ENCODE peak calls at places on chromosome 14, in five cellular contexts. I is cardiac muscle cell, Q is choroid plexus epithelial cell, C is astrocyte of the spinal cord, G is lower lobe of right lung. B is an unnamed sample.

GRCh38 chr14:91858536-91859275 is 8.6 kb downstream of the TC2N start:
- DNase-seq in I (no peak), Q (peak), C (peak), G (no peak), B (peak)

GRCh38 chr14:105537580-105538474 is 11.4 kb downstream of the TMEM121 start:
- DNase-seq in I (no peak), Q (peak), C (no peak), G (peak), B (no peak)

GRCh38 chr14:37824936-37825698 is 229.7 kb downstream of the TTC6 start:
- DNase-seq in I (no peak), Q (peak), C (peak), G (no peak), B (no peak)

GRCh38 chr14:91521058-91521721 is 11.1 kb upstream of the PPP4R3A start:
- DNase-seq in I (no peak), Q (no peak), C (no peak), G (no peak), B (no peak)

GRCh38 chr14:22888662-22889061 is 5.6 kb downstream of the REM2 start:
- DNase-seq in I (no peak), Q (no peak), C (no peak), G (no peak), B (no peak)

GRCh38 chr14:100140452-100141132 is 18.9 kb downstream of the DEGS2 start:
- DNase-seq in I (peak), Q (peak), C (peak), G (no peak), B (no peak)

GRCh38 chr14:36944307-36945010 is 227.9 kb downstream of the SLC25A21 start:
- DNase-seq in I (no peak), Q (peak), C (peak), G (no peak), B (peak)

GRCh38 chr14:68651075-68651474 is 141.8 kb downstream of the ZFP36L1 start:
- DNase-seq in I (no peak), Q (no peak), C (no peak), G (no peak), B (no peak)

GRCh38 chr14:90573385-90574105 is 176.7 kb downstream of the CALM1 start:
- DNase-seq in I (peak), Q (no peak), C (no peak), G (no peak), B (no peak)

GRCh38 chr14:106686533-106686932 is 1160.2 kb downstream of the TMEM121 start:
- DNase-seq in I (no peak), Q (no peak), C (no peak), G (no peak), B (no peak)

GRCh38 chr14:62143235-62143634 is 381.0 kb downstream of the SNAPC1 start:
- DNase-seq in I (no peak), Q (peak), C (peak), G (no peak), B (peak)

GRCh38 chr14:38405851-38406630 is 150.1 kb upstream of the CLEC14A start:
- DNase-seq in I (peak), Q (peak), C (peak), G (no peak), B (peak)

GRCh38 chr14:72758420-72758819 is 135.5 kb downstream of the DPF3 start:
- DNase-seq in I (no peak), Q (no peak), C (no peak), G (no peak), B (no peak)

GRCh38 chr14:35336171-35337073 is 44.2 kb downstream of the PSMA6 start:
- DNase-seq in I (peak), Q (peak), C (peak), G (peak), B (peak)

GRCh38 chr14:47211263-47211662 is 464.1 kb downstream of the MDGA2 start:
- DNase-seq in I (no peak), Q (no peak), C (no peak), G (no peak), B (no peak)

GRCh38 chr14:35229495-35230089 is 62.6 kb upstream of the PSMA6 start:
- DNase-seq in I (peak), Q (no peak), C (no peak), G (no peak), B (no peak)

GRCh38 chr14:77710364-77710763 is 2.5 kb downstream of the SLIRP start:
- DNase-seq in I (no peak), Q (no peak), C (no peak), G (no peak), B (no peak)

GRCh38 chr14:100660498-100661339 is 66.0 kb upstream of the DLK1 start:
- DNase-seq in I (no peak), Q (no peak), C (no peak), G (no peak), B (no peak)

GRCh38 chr14:64092940-64093339 is 201.2 kb downstream of the ESR2 start:
- DNase-seq in I (no peak), Q (no peak), C (no peak), G (no peak), B (no peak)

GRCh38 chr14:60561845-60562746 is 53.1 kb downstream of the SIX6 start:
- DNase-seq in I (peak), Q (peak), C (peak), G (no peak), B (peak)

GRCh38 chr14:74217672-74218448 is 21.4 kb upstream of the VSX2 start:
- DNase-seq in I (peak), Q (peak), C (peak), G (peak), B (peak)

GRCh38 chr14:68460541-68460940 is 332.3 kb downstream of the ZFP36L1 start:
- DNase-seq in I (no peak), Q (no peak), C (no peak), G (no peak), B (no peak)

GRCh38 chr14:54867011-54867410 is 35.6 kb downstream of the GCH1 start:
- DNase-seq in I (peak), Q (peak), C (no peak), G (no peak), B (peak)

GRCh38 chr14:23183076-23183475 is 384 bp downstream of the SLC7A8 start:
- DNase-seq in I (no peak), Q (no peak), C (peak), G (no peak), B (no peak)

GRCh38 chr14:39025810-39026627 is 77.0 kb downstream of the SEC23A start:
- DNase-seq in I (no peak), Q (peak), C (peak), G (no peak), B (no peak)

GRCh38 chr14:57533214-57533613 is 39.6 kb upstream of the CCDC198 start:
- DNase-seq in I (no peak), Q (peak), C (peak), G (no peak), B (peak)

GRCh38 chr14:68616255-68616902 is 176.5 kb downstream of the ZFP36L1 start:
- DNase-seq in I (no peak), Q (no peak), C (peak), G (no peak), B (no peak)

GRCh38 chr14:53468876-53469275 is 315.8 kb upstream of the DDHD1 start:
- DNase-seq in I (no peak), Q (no peak), C (no peak), G (no peak), B (no peak)

GRCh38 chr14:78356406-78356805 is 186.2 kb downstream of the NRXN3 start:
- DNase-seq in I (no peak), Q (no peak), C (no peak), G (no peak), B (no peak)

GRCh38 chr14:91021115-91021514 is 39.3 kb downstream of the RPS6KA5 start:
- DNase-seq in I (no peak), Q (no peak), C (no peak), G (no peak), B (no peak)

DNA sequence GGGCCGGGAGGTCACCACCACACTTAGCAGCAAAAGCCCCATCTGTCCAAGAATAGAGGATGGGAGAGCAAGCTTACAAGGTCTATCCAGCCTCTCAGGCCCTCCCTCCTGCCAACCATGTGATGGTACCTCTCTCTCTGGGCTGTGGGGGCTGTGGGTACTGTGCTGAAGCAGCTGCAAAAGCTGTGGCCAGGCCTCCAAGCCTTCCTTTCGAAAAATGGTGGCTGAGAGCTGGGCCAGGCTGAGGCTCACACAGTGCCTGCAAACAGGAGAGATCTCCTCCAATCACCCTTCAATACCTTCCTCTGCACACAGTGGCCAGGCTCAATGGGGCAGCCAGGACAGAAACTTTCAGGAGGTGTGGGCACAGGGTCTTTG is 1.1 kb downstream of the IPO4 start:
- DNase-seq in I (no peak), Q (no peak), C (no peak), G (no peak), B (no peak)
- H3K4me3 ChIP-seq in I (no peak), Q (peak), C (peak), G (peak), B (peak)

GRCh38 chr14:59200214-59200613 is 11.7 kb downstream of the DAAM1 start:
- DNase-seq in I (no peak), Q (no peak), C (no peak), G (no peak), B (no peak)

GRCh38 chr14:59197695-59198262 is 9.3 kb downstream of the DAAM1 start:
- DNase-seq in I (no peak), Q (no peak), C (no peak), G (no peak), B (no peak)

GRCh38 chr14:59199614-59200013 is 11.1 kb downstream of the DAAM1 start:
- DNase-seq in I (no peak), Q (peak), C (peak), G (no peak), B (no peak)

GRCh38 chr14:59202031-59202430 is 13.6 kb downstream of the DAAM1 start:
- DNase-seq in I (no peak), Q (no peak), C (no peak), G (no peak), B (no peak)

DNA sequence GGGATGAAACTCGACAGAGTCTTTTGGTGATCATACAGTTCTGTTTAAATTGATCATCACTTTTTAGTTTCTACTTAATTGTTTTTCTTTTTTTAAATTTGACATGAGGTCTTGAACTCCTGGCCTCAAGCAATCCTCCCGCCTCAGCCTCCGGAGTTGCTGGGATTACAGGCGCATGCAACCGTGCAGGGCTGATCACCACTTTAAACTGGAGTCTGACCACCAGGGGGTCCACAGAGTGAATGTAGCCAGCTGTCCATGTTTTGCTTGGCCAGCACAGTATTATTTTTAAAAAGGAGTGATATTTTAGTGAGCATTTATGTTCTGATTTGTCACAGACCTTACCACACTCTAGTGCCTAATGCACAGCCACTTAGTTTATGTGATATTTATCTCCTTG is 10.7 kb downstream of the DAAM1 start:
- DNase-seq in I (no peak), Q (peak), C (peak), G (no peak), B (no peak)
- TF ChIP-seq CTCF in I (peak), Q (peak), C (peak), G (no peak), B (peak)

GRCh38 chr14:71355324-71356201 is 448.3 kb downstream of the PCNX1 start:
- DNase-seq in I (peak), Q (peak), C (peak), G (no peak), B (peak)
- H3K4me3 ChIP-seq in I (no peak), Q (no peak), C (no peak), G (no peak), B (no peak)

GRCh38 chr14:76138119-76138757 is 13.5 kb upstream of the GPATCH2L start:
- DNase-seq in I (no peak), Q (no peak), C (no peak), G (no peak), B (no peak)
- TF ChIP-seq CTCF in I (no peak), Q (no peak), C (no peak), G (no peak), B (no peak)

DNA sequence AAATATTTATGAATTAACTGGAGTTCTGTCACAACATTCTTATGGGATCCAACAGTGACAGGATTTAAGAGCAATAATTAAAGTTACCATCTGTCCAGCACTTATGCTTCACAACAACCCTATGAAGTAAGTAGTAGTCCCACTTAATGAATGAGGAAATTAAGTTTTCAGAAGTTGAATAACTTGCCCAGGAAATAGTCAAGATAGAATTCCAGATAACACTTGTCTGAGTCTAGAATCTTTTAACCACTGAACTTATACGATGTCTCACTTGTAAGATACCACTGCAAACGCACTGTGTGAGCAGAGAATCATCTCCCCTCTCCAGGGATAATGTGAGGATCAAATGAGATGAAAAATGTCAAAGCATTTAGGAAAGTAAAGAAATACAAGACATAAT is 3.3 kb upstream of the TTC9 start:
- DNase-seq in I (no peak), Q (no peak), C (no peak), G (no peak), B (no peak)
- H3K4me3 ChIP-seq in I (no peak), Q (no peak), C (no peak), G (no peak), B (no peak)

GRCh38 chr14:95850429-95850828 is 26.2 kb upstream of the TUNAR start:
- DNase-seq in I (no peak), Q (no peak), C (no peak), G (no peak), B (no peak)
- TF ChIP-seq CTCF in I (no peak), Q (no peak), C (no peak), G (no peak), B (no peak)

GRCh38 chr14:75293920-75294648 is 15.5 kb downstream of the FOS start:
- DNase-seq in I (peak), Q (peak), C (peak), G (peak), B (peak)

GRCh38 chr14:75292886-75293285 is 14.3 kb downstream of the FOS start:
- DNase-seq in I (no peak), Q (no peak), C (no peak), G (no peak), B (no peak)

GRCh38 chr14:75294649-75295033 is 16.0 kb downstream of the FOS start:
- DNase-seq in I (peak), Q (no peak), C (no peak), G (no peak), B (no peak)

GRCh38 chr14:75295491-75296338 is 17.1 kb downstream of the FOS start:
- DNase-seq in I (peak), Q (peak), C (peak), G (peak), B (peak)

DNA sequence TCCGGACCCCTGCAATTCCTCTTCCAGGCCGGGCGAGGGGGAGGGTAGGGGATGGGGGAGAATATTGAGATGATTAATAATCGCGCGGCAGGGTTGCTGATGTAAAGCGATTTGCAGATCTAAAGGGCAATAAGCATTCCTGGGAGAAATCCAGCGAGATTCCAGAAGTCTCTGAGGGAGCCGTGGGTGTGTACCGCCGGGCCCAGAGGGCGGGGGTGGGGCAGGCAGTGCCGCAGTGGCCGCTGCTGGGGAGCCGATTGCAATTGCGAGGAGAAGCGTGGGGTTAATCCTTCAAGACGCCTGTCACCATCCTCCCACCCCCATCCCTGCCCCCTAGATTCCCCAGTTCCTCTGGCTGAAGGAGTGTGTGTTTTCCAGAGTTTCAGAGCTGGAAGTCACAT is 16.4 kb downstream of the FOS start:
- DNase-seq in I (peak), Q (peak), C (peak), G (peak), B (peak)
- H3K4me3 ChIP-seq in I (peak), Q (peak), C (peak), G (peak), B (peak)

DNA sequence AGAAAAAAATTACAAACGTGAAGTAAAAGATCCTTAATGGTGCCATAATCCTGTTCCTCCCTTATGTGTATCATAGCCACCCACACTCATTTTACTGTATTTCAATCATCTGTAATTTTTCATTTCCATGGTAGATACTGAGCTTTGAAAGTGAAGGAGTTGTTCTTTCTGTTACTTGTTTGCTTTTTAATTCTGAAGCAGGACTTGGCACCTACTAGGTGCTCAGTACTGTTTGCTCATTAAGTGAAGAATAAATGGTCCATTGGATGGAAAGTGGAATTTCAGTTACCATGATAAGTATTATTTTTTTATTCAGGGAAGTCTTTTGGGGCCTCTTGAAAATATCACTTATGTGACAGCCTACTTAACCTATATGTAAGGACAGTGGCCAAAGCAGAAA is 1244.4 kb upstream of the SEL1L start:
- DNase-seq in I (no peak), Q (no peak), C (no peak), G (no peak), B (no peak)
- TF ChIP-seq CTCF in I (no peak), Q (no peak), C (no peak), G (no peak), B (no peak)

GRCh38 chr14:92922883-92923743 is at the start of gene CHGA:
- DNase-seq in I (peak), Q (peak), C (peak), G (peak), B (peak)
- H3K4me3 ChIP-seq in I (peak), Q (no peak), C (no peak), G (no peak), B (no peak)

B was measured in AG10803.